ENCODE peak calls at places on chromosome X, in six cellular contexts. One of them, this sample, is unnamed.
A peak's percentile ranks its signal among the peaks of the same experiment; 100 is the strongest.

GRCh38 chrX:23773601-23774175 is 9.3 kb upstream of the SAT1 start:
- DNase-seq in ACHN: no peak
- DNase-seq in GM23248: no peak
- DNase-seq in fibroblast of pulmonary artery: no peak
- DNase-seq in NCI-H2029: peak; percentile 76
- DNase-seq in IMR-90: no peak
- DNase-seq in this sample: no peak

GRCh38 chrX:38558681-38559080 is 2.7 kb upstream of the TSPAN7 start:
- DNase-seq in fibroblast of pulmonary artery: peak; percentile 8
- DNase-seq in ACHN: no peak
- DNase-seq in IMR-90: no peak
- DNase-seq in NCI-H2029: no peak
- DNase-seq in GM23248: peak; percentile 12
- DNase-seq in this sample: no peak

GRCh38 chrX:17007134-17007768 is 60.8 kb downstream of the REPS2 start:
- DNase-seq in ACHN: peak; percentile 22
- DNase-seq in NCI-H2029: no peak
- DNase-seq in GM23248: peak; percentile 31
- DNase-seq in fibroblast of pulmonary artery: no peak
- DNase-seq in IMR-90: no peak
- DNase-seq in this sample: no peak

GRCh38 chrX:97898798-97899197 is 1015.1 kb downstream of the RPA4 start:
- DNase-seq in GM23248: peak; percentile 7
- DNase-seq in ACHN: peak; percentile 64
- DNase-seq in NCI-H2029: no peak
- DNase-seq in IMR-90: peak; percentile 57
- DNase-seq in fibroblast of pulmonary artery: peak; percentile 9
- DNase-seq in this sample: no peak

GRCh38 chrX:10189317-10190268 is 32.8 kb downstream of the CLCN4 start:
- DNase-seq in fibroblast of pulmonary artery: peak; percentile 72
- DNase-seq in GM23248: peak; percentile 58
- DNase-seq in NCI-H2029: no peak
- DNase-seq in ACHN: peak; percentile 69
- DNase-seq in IMR-90: peak; percentile 63
- DNase-seq in this sample: peak; percentile 34

GRCh38 chrX:12984629-12985303 is 9.9 kb downstream of the TMSB4X start:
- DNase-seq in fibroblast of pulmonary artery: peak; percentile 61
- DNase-seq in ACHN: no peak
- DNase-seq in IMR-90: peak; percentile 35
- DNase-seq in NCI-H2029: peak; percentile 53
- DNase-seq in GM23248: peak; percentile 31
- DNase-seq in this sample: peak; percentile 27

GRCh38 chrX:140123446-140123845 is 158.1 kb upstream of the CXorf66 start:
- DNase-seq in NCI-H2029: no peak
- DNase-seq in IMR-90: no peak
- DNase-seq in ACHN: peak; percentile 0
- DNase-seq in fibroblast of pulmonary artery: peak; percentile 0
- DNase-seq in GM23248: peak; percentile 24
- DNase-seq in this sample: no peak

GRCh38 chrX:140132937-140133336 is 167.6 kb upstream of the CXorf66 start:
- DNase-seq in fibroblast of pulmonary artery: no peak
- DNase-seq in ACHN: peak; percentile 19
- DNase-seq in IMR-90: no peak
- DNase-seq in NCI-H2029: no peak
- DNase-seq in GM23248: no peak
- DNase-seq in this sample: no peak

GRCh38 chrX:79081895-79082512 is 62.5 kb upstream of the GPR174 start:
- DNase-seq in ACHN: peak; percentile 24
- DNase-seq in IMR-90: peak; percentile 4
- DNase-seq in NCI-H2029: no peak
- DNase-seq in fibroblast of pulmonary artery: peak; percentile 48
- DNase-seq in GM23248: peak; percentile 28
- DNase-seq in this sample: peak; percentile 6

GRCh38 chrX:1685460-1685859 is 70.6 kb downstream of the ASMT start:
- DNase-seq in NCI-H2029: no peak
- DNase-seq in IMR-90: no peak
- DNase-seq in ACHN: no peak
- DNase-seq in GM23248: no peak
- DNase-seq in fibroblast of pulmonary artery: no peak
- DNase-seq in this sample: no peak

GRCh38 chrX:85963736-85964135 is 83.6 kb downstream of the CHM start:
- DNase-seq in NCI-H2029: no peak
- DNase-seq in ACHN: peak; percentile 45
- DNase-seq in GM23248: peak; percentile 77
- DNase-seq in fibroblast of pulmonary artery: peak; percentile 72
- DNase-seq in IMR-90: peak; percentile 96
- DNase-seq in this sample: no peak

GRCh38 chrX:4225086-4225485 is 511.6 kb upstream of the PRKX start:
- DNase-seq in fibroblast of pulmonary artery: no peak
- DNase-seq in ACHN: no peak
- DNase-seq in NCI-H2029: no peak
- DNase-seq in GM23248: no peak
- DNase-seq in IMR-90: no peak
- DNase-seq in this sample: no peak

GRCh38 chrX:7891928-7892327 is 35.3 kb downstream of the PNPLA4 start:
- DNase-seq in IMR-90: no peak
- DNase-seq in GM23248: no peak
- DNase-seq in ACHN: no peak
- DNase-seq in fibroblast of pulmonary artery: peak; percentile 1
- DNase-seq in NCI-H2029: no peak
- DNase-seq in this sample: no peak

GRCh38 chrX:31219174-31219573 is 147.3 kb upstream of the FTHL17 start:
- DNase-seq in GM23248: no peak
- DNase-seq in NCI-H2029: no peak
- DNase-seq in fibroblast of pulmonary artery: no peak
- DNase-seq in IMR-90: no peak
- DNase-seq in ACHN: no peak
- DNase-seq in this sample: no peak

GRCh38 chrX:108396188-108396885 is 41.9 kb downstream of the COL4A6 start:
- DNase-seq in IMR-90: peak; percentile 38
- DNase-seq in ACHN: peak; percentile 1
- DNase-seq in GM23248: peak; percentile 36
- DNase-seq in NCI-H2029: no peak
- DNase-seq in fibroblast of pulmonary artery: peak; percentile 23
- DNase-seq in this sample: no peak

GRCh38 chrX:82998163-82998562 is 509.9 kb upstream of the POU3F4 start:
- DNase-seq in fibroblast of pulmonary artery: no peak
- DNase-seq in ACHN: no peak
- DNase-seq in NCI-H2029: no peak
- DNase-seq in IMR-90: no peak
- DNase-seq in GM23248: no peak
- DNase-seq in this sample: no peak

GRCh38 chrX:54633641-54634040 is 103.6 kb downstream of the GNL3L start:
- DNase-seq in ACHN: no peak
- DNase-seq in IMR-90: peak; percentile 28
- DNase-seq in NCI-H2029: no peak
- DNase-seq in GM23248: no peak
- DNase-seq in fibroblast of pulmonary artery: peak; percentile 68
- DNase-seq in this sample: no peak

GRCh38 chrX:97691901-97692455 is 808.3 kb downstream of the RPA4 start:
- DNase-seq in NCI-H2029: no peak
- DNase-seq in ACHN: no peak
- DNase-seq in fibroblast of pulmonary artery: peak; percentile 2
- DNase-seq in IMR-90: no peak
- DNase-seq in GM23248: no peak
- DNase-seq in this sample: no peak

GRCh38 chrX:85084770-85085393 is 81.2 kb downstream of the APOOL start:
- DNase-seq in fibroblast of pulmonary artery: peak; percentile 54
- DNase-seq in IMR-90: peak; percentile 49
- DNase-seq in NCI-H2029: no peak
- DNase-seq in GM23248: peak; percentile 34
- DNase-seq in ACHN: peak; percentile 14
- DNase-seq in this sample: peak; percentile 30

GRCh38 chrX:44344687-44345086 is 1.2 kb upstream of the EFHC2 start:
- DNase-seq in ACHN: no peak
- DNase-seq in fibroblast of pulmonary artery: no peak
- DNase-seq in GM23248: no peak
- DNase-seq in NCI-H2029: no peak
- DNase-seq in IMR-90: no peak
- DNase-seq in this sample: no peak

GRCh38 chrX:151488677-151489076 is 74.8 kb upstream of the PASD1 start:
- DNase-seq in fibroblast of pulmonary artery: no peak
- DNase-seq in IMR-90: no peak
- DNase-seq in ACHN: peak; percentile 12
- DNase-seq in NCI-H2029: no peak
- DNase-seq in GM23248: peak; percentile 13
- DNase-seq in this sample: no peak

GRCh38 chrX:100995469-100995868 is 26.0 kb downstream of the ARL13A start:
- DNase-seq in ACHN: peak; percentile 1
- DNase-seq in NCI-H2029: no peak
- DNase-seq in GM23248: peak; percentile 88
- DNase-seq in fibroblast of pulmonary artery: peak; percentile 74
- DNase-seq in IMR-90: peak; percentile 93
- DNase-seq in this sample: no peak